ENCODE peak calls at places on chromosome 16, in four cellular contexts. R is mucosa of gallbladder; B is stimulated activated CD8-positive, alpha-beta memory T cell treated with anti-CD3 and anti-CD28 coated beads, Interleukin-15, amount 100 ng/mL, for 1 hour; D is GM23248. F is an unnamed sample.
A peak's percentile ranks its signal among the peaks of the same experiment; 100 is the strongest.

GRCh38 chr16:57264950-57265371 is 19.5 kb downstream of the PLLP start:
- DNase-seq in R (peak; percentile 92), B (no peak), D (no peak), F (peak; percentile 77)

GRCh38 chr16:76577003-76577402 is 299.8 kb downstream of the CNTNAP4 start:
- DNase-seq in R (no peak), B (no peak), D (no peak), F (no peak)

GRCh38 chr16:87317766-87318121 is 552 bp upstream of the C16orf95 start:
- DNase-seq in R (peak; percentile 40), B (no peak), D (peak; percentile 91), F (no peak)

GRCh38 chr16:9854665-9855064 is 327.6 kb downstream of the GRIN2A start:
- DNase-seq in R (no peak), B (no peak), D (peak; percentile 55), F (no peak)

GRCh38 chr16:18003033-18003432 is 333.5 kb downstream of the NPIPA8 start:
- DNase-seq in R (no peak), B (no peak), D (no peak), F (no peak)

GRCh38 chr16:83908798-83909197 is 9.9 kb downstream of the MLYCD start:
- DNase-seq in R (no peak), B (no peak), D (no peak), F (no peak)

GRCh38 chr16:49416276-49416675 is 42.7 kb downstream of the C16orf78 start:
- DNase-seq in R (no peak), B (no peak), D (no peak), F (no peak)

GRCh38 chr16:57826706-57827625 is 24.7 kb upstream of the KIFC3 start:
- DNase-seq in R (no peak), B (no peak), D (peak; percentile 16), F (no peak)

GRCh38 chr16:84820305-84820684 is 510 bp downstream of the CRISPLD2 start:
- DNase-seq in R (no peak), B (no peak), D (peak; percentile 66), F (no peak)

GRCh38 chr16:65062736-65063583 is 58.9 kb downstream of the CDH11 start:
- DNase-seq in R (no peak), B (no peak), D (no peak), F (no peak)

GRCh38 chr16:31268891-31269290 is 9.1 kb downstream of the ITGAM start:
- DNase-seq in R (no peak), B (no peak), D (no peak), F (no peak)

GRCh38 chr16:85210423-85211169 is 98.3 kb upstream of the CIBAR2 start:
- DNase-seq in R (no peak), B (no peak), D (peak; percentile 89), F (no peak)

GRCh38 chr16:11639925-11640899 is 28.0 kb upstream of the SNN start:
- DNase-seq in R (peak; percentile 93), B (no peak), D (peak; percentile 99), F (peak; percentile 86)